ENCODE peak calls at places on chromosomes 6 and 20, in six cellular contexts. One of them, this sample, is unnamed.
A peak's percentile ranks its signal among the peaks of the same experiment; 100 is the strongest.

GRCh38 chr6:41767112-41767946 is 12.4 kb downstream of the FRS3 start:
- DNase-seq in right cardiac atrium: peak; percentile 74
- DNase-seq in A673: no peak
- DNase-seq in adrenal gland: peak; percentile 87
- DNase-seq in naive thymus-derived CD4-positive, alpha-beta T cell: no peak
- DNase-seq in cardiac muscle cell: peak; percentile 36
- DNase-seq in this sample: no peak

GRCh38 chr6:7311920-7312615 is 931 bp downstream of the SSR1 start:
- DNase-seq in right cardiac atrium: no peak
- DNase-seq in A673: peak; percentile 52
- DNase-seq in adrenal gland: no peak
- DNase-seq in naive thymus-derived CD4-positive, alpha-beta T cell: no peak
- DNase-seq in cardiac muscle cell: peak; percentile 2
- DNase-seq in this sample: no peak

GRCh38 chr6:140225587-140226438 is 851.4 kb upstream of the CITED2 start:
- DNase-seq in right cardiac atrium: no peak
- DNase-seq in A673: peak; percentile 13
- DNase-seq in adrenal gland: no peak
- DNase-seq in naive thymus-derived CD4-positive, alpha-beta T cell: no peak
- DNase-seq in cardiac muscle cell: no peak
- DNase-seq in this sample: no peak

GRCh38 chr6:79455446-79455845 is 81.8 kb downstream of the LCA5 start:
- DNase-seq in right cardiac atrium: no peak
- DNase-seq in A673: no peak
- DNase-seq in adrenal gland: no peak
- DNase-seq in naive thymus-derived CD4-positive, alpha-beta T cell: no peak
- DNase-seq in cardiac muscle cell: no peak
- DNase-seq in this sample: no peak

GRCh38 chr6:134495893-134496253 is 178.0 kb upstream of the SGK1 start:
- DNase-seq in right cardiac atrium: no peak
- DNase-seq in A673: no peak
- DNase-seq in adrenal gland: no peak
- DNase-seq in naive thymus-derived CD4-positive, alpha-beta T cell: no peak
- DNase-seq in cardiac muscle cell: no peak
- DNase-seq in this sample: no peak

GRCh38 chr6:44918893-44919292 is 409.2 kb upstream of the RUNX2 start:
- DNase-seq in right cardiac atrium: no peak
- DNase-seq in A673: peak; percentile 12
- DNase-seq in adrenal gland: no peak
- DNase-seq in naive thymus-derived CD4-positive, alpha-beta T cell: no peak
- DNase-seq in cardiac muscle cell: no peak
- DNase-seq in this sample: no peak

GRCh38 chr6:145814035-145814500 is 527 bp downstream of the FBXO30 start:
- DNase-seq in right cardiac atrium: peak; percentile 80
- DNase-seq in A673: peak; percentile 76
- DNase-seq in adrenal gland: peak; percentile 31
- DNase-seq in naive thymus-derived CD4-positive, alpha-beta T cell: no peak
- DNase-seq in cardiac muscle cell: peak; percentile 60
- DNase-seq in this sample: peak; percentile 9

GRCh38 chr20:1856419-1856818 is 38.8 kb upstream of the SIRPA start:
- DNase-seq in right cardiac atrium: no peak
- DNase-seq in A673: no peak
- DNase-seq in adrenal gland: no peak
- DNase-seq in naive thymus-derived CD4-positive, alpha-beta T cell: no peak
- DNase-seq in cardiac muscle cell: no peak
- DNase-seq in this sample: no peak

GRCh38 chr20:9884666-9885065 is 45.8 kb upstream of the PAK5 start:
- DNase-seq in right cardiac atrium: no peak
- DNase-seq in A673: peak; percentile 2
- DNase-seq in adrenal gland: no peak
- DNase-seq in naive thymus-derived CD4-positive, alpha-beta T cell: no peak
- DNase-seq in cardiac muscle cell: peak; percentile 2
- DNase-seq in this sample: no peak

GRCh38 chr6:157645201-157645795 is 177.7 kb upstream of the SNX9 start:
- DNase-seq in right cardiac atrium: peak; percentile 41
- DNase-seq in A673: no peak
- DNase-seq in adrenal gland: no peak
- DNase-seq in naive thymus-derived CD4-positive, alpha-beta T cell: no peak
- DNase-seq in cardiac muscle cell: no peak
- DNase-seq in this sample: no peak

GRCh38 chr20:9287826-9288225 is 218.9 kb downstream of the PLCB4 start:
- DNase-seq in right cardiac atrium: no peak
- DNase-seq in A673: no peak
- DNase-seq in adrenal gland: no peak
- DNase-seq in naive thymus-derived CD4-positive, alpha-beta T cell: no peak
- DNase-seq in cardiac muscle cell: no peak
- DNase-seq in this sample: no peak

GRCh38 chr6:168149015-168149414 is 70.0 kb upstream of the FRMD1 start:
- DNase-seq in right cardiac atrium: no peak
- DNase-seq in A673: no peak
- DNase-seq in adrenal gland: no peak
- DNase-seq in naive thymus-derived CD4-positive, alpha-beta T cell: no peak
- DNase-seq in cardiac muscle cell: no peak
- DNase-seq in this sample: no peak

GRCh38 chr6:160203953-160204352 is 54.7 kb downstream of the SLC22A2 start:
- DNase-seq in right cardiac atrium: no peak
- DNase-seq in A673: no peak
- DNase-seq in adrenal gland: no peak
- DNase-seq in naive thymus-derived CD4-positive, alpha-beta T cell: no peak
- DNase-seq in cardiac muscle cell: no peak
- DNase-seq in this sample: no peak

GRCh38 chr6:34462561-34462971 is 3.3 kb upstream of the PACSIN1 start:
- DNase-seq in right cardiac atrium: peak; percentile 73
- DNase-seq in A673: peak; percentile 64
- DNase-seq in adrenal gland: peak; percentile 78
- DNase-seq in naive thymus-derived CD4-positive, alpha-beta T cell: no peak
- DNase-seq in cardiac muscle cell: peak; percentile 72
- DNase-seq in this sample: no peak

GRCh38 chr6:2733324-2733723 is 17.4 kb downstream of the MYLK4 start:
- DNase-seq in right cardiac atrium: peak; percentile 86
- DNase-seq in A673: no peak
- DNase-seq in adrenal gland: peak; percentile 80
- DNase-seq in naive thymus-derived CD4-positive, alpha-beta T cell: no peak
- DNase-seq in cardiac muscle cell: no peak
- DNase-seq in this sample: peak; percentile 9

GRCh38 chr6:122726649-122727048 is 52.9 kb upstream of the FABP7 start:
- DNase-seq in right cardiac atrium: no peak
- DNase-seq in A673: peak; percentile 50
- DNase-seq in adrenal gland: no peak
- DNase-seq in naive thymus-derived CD4-positive, alpha-beta T cell: no peak
- DNase-seq in cardiac muscle cell: peak; percentile 21
- DNase-seq in this sample: no peak

GRCh38 chr6:133973109-133973971 is 20.3 kb downstream of the TBPL1 start:
- DNase-seq in right cardiac atrium: no peak
- DNase-seq in A673: peak; percentile 65
- DNase-seq in adrenal gland: no peak
- DNase-seq in naive thymus-derived CD4-positive, alpha-beta T cell: no peak
- DNase-seq in cardiac muscle cell: peak; percentile 57
- DNase-seq in this sample: peak; percentile 46

GRCh38 chr6:161482517-161482903 is 208.6 kb upstream of the AGPAT4 start:
- DNase-seq in right cardiac atrium: no peak
- DNase-seq in A673: no peak
- DNase-seq in adrenal gland: no peak
- DNase-seq in naive thymus-derived CD4-positive, alpha-beta T cell: no peak
- DNase-seq in cardiac muscle cell: no peak
- DNase-seq in this sample: no peak

GRCh38 chr6:111793711-111794111 is 79.5 kb downstream of the FYN start:
- DNase-seq in right cardiac atrium: no peak
- DNase-seq in A673: no peak
- DNase-seq in adrenal gland: no peak
- DNase-seq in naive thymus-derived CD4-positive, alpha-beta T cell: no peak
- DNase-seq in cardiac muscle cell: no peak
- DNase-seq in this sample: peak; percentile 47

GRCh38 chr6:25263602-25264001 is 15.6 kb upstream of the CARMIL1 start:
- DNase-seq in right cardiac atrium: no peak
- DNase-seq in A673: peak; percentile 57
- DNase-seq in adrenal gland: no peak
- DNase-seq in naive thymus-derived CD4-positive, alpha-beta T cell: no peak
- DNase-seq in cardiac muscle cell: no peak
- DNase-seq in this sample: no peak

GRCh38 chr6:109008951-109009760 is 85.5 kb downstream of the SESN1 start:
- DNase-seq in right cardiac atrium: peak; percentile 99
- DNase-seq in A673: peak; percentile 92
- DNase-seq in adrenal gland: peak; percentile 91
- DNase-seq in naive thymus-derived CD4-positive, alpha-beta T cell: peak; percentile 91
- DNase-seq in cardiac muscle cell: peak; percentile 96
- DNase-seq in this sample: peak; percentile 90

GRCh38 chr6:141264101-141264500 is 868.6 kb upstream of the GJE1 start:
- DNase-seq in right cardiac atrium: no peak
- DNase-seq in A673: no peak
- DNase-seq in adrenal gland: no peak
- DNase-seq in naive thymus-derived CD4-positive, alpha-beta T cell: no peak
- DNase-seq in cardiac muscle cell: no peak
- DNase-seq in this sample: no peak

GRCh38 chr20:47610247-47610944 is 108.7 kb downstream of the NCOA3 start:
- DNase-seq in right cardiac atrium: peak; percentile 35
- DNase-seq in A673: peak; percentile 27
- DNase-seq in adrenal gland: peak; percentile 63
- DNase-seq in naive thymus-derived CD4-positive, alpha-beta T cell: peak; percentile 48
- DNase-seq in cardiac muscle cell: no peak
- DNase-seq in this sample: peak; percentile 57

GRCh38 chr6:158161566-158162254 is 6.4 kb downstream of the SERAC1 start:
- DNase-seq in right cardiac atrium: no peak
- DNase-seq in A673: no peak
- DNase-seq in adrenal gland: no peak
- DNase-seq in naive thymus-derived CD4-positive, alpha-beta T cell: no peak
- DNase-seq in cardiac muscle cell: no peak
- DNase-seq in this sample: no peak

GRCh38 chr6:112253842-112254816 is at the start of gene LAMA4:
- DNase-seq in right cardiac atrium: peak; percentile 86
- DNase-seq in A673: peak; percentile 51
- DNase-seq in adrenal gland: peak; percentile 22
- DNase-seq in naive thymus-derived CD4-positive, alpha-beta T cell: peak; percentile 28
- DNase-seq in cardiac muscle cell: peak; percentile 69
- DNase-seq in this sample: no peak

GRCh38 chr6:134936927-134937326 is 13.0 kb downstream of the ALDH8A1 start:
- DNase-seq in right cardiac atrium: no peak
- DNase-seq in A673: no peak
- DNase-seq in adrenal gland: no peak
- DNase-seq in naive thymus-derived CD4-positive, alpha-beta T cell: no peak
- DNase-seq in cardiac muscle cell: no peak
- DNase-seq in this sample: no peak

GRCh38 chr20:16363832-16364687 is 209.2 kb downstream of the KIF16B start:
- DNase-seq in right cardiac atrium: no peak
- DNase-seq in A673: no peak
- DNase-seq in adrenal gland: no peak
- DNase-seq in naive thymus-derived CD4-positive, alpha-beta T cell: no peak
- DNase-seq in cardiac muscle cell: no peak
- DNase-seq in this sample: no peak
- H3K4me1 ChIP-seq in right cardiac atrium: no peaks in the 10 kb centered on the region
- H3K4me1 ChIP-seq in A673: no peaks in the 10 kb centered on the region
- H3K4me1 ChIP-seq in adrenal gland: no peaks in the 10 kb centered on the region
- H3K4me1 ChIP-seq in naive thymus-derived CD4-positive, alpha-beta T cell: no peaks in the 10 kb centered on the region
- H3K4me1 ChIP-seq in cardiac muscle cell: peaks cover 7% of the 10 kb centered on the region
- H3K4me1 ChIP-seq in this sample: no peaks in the 10 kb centered on the region

GRCh38 chr6:165656581-165657324 is 6.3 kb downstream of the PDE10A start:
- DNase-seq in right cardiac atrium: no peak
- DNase-seq in A673: no peak
- DNase-seq in adrenal gland: no peak
- DNase-seq in naive thymus-derived CD4-positive, alpha-beta T cell: no peak
- DNase-seq in cardiac muscle cell: no peak
- DNase-seq in this sample: no peak
- H3K4me1 ChIP-seq in right cardiac atrium: no peaks in the 10 kb centered on the region
- H3K4me1 ChIP-seq in A673: no peaks in the 10 kb centered on the region
- H3K4me1 ChIP-seq in adrenal gland: peaks cover 15% of the 10 kb centered on the region
- H3K4me1 ChIP-seq in naive thymus-derived CD4-positive, alpha-beta T cell: no peaks in the 10 kb centered on the region
- H3K4me1 ChIP-seq in cardiac muscle cell: peaks cover 21% of the 10 kb centered on the region
- H3K4me1 ChIP-seq in this sample: no peaks in the 10 kb centered on the region

DNA sequence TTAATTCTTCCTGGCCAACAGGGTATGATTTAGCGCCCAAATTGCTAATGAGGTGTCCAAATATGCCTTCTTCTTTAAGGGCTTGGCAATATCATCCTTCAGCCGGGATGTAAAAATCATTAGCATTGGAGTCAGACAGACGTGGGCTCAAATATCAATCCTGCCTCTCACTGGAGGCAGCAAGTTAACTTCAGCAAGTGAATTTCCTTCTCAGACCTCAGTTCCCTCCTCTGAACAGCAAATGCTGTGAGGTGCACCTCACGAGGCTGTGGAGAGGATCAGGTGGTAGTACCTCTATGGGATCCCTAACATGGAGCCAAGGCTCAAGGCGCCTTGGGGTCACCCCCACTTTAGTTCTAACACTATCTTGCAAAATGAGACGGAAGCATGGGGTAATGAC is 27.5 kb downstream of the NEDD9 start:
- DNase-seq in right cardiac atrium: no peak
- DNase-seq in A673: no peak
- DNase-seq in adrenal gland: no peak
- DNase-seq in naive thymus-derived CD4-positive, alpha-beta T cell: no peak
- DNase-seq in cardiac muscle cell: no peak
- DNase-seq in this sample: no peak
- H3K4me1 ChIP-seq in right cardiac atrium: peaks cover 21% of the 10 kb centered on the region
- H3K4me1 ChIP-seq in A673: peaks cover 59% of the 10 kb centered on the region
- H3K4me1 ChIP-seq in adrenal gland: peaks cover 23% of the 10 kb centered on the region
- H3K4me1 ChIP-seq in naive thymus-derived CD4-positive, alpha-beta T cell: peaks cover 30% of the 10 kb centered on the region
- H3K4me1 ChIP-seq in cardiac muscle cell: peaks cover 20% of the 10 kb centered on the region
- H3K4me1 ChIP-seq in this sample: peaks cover 41% of the 10 kb centered on the region

GRCh38 chr6:1327630-1328029 is 15.7 kb downstream of the FOXQ1 start:
- DNase-seq in right cardiac atrium: no peak
- DNase-seq in A673: no peak
- DNase-seq in adrenal gland: no peak
- DNase-seq in naive thymus-derived CD4-positive, alpha-beta T cell: no peak
- DNase-seq in cardiac muscle cell: no peak
- DNase-seq in this sample: no peak

GRCh38 chr6:1325471-1326309 is 13.8 kb downstream of the FOXQ1 start:
- DNase-seq in right cardiac atrium: no peak
- DNase-seq in A673: peak; percentile 67
- DNase-seq in adrenal gland: no peak
- DNase-seq in naive thymus-derived CD4-positive, alpha-beta T cell: no peak
- DNase-seq in cardiac muscle cell: no peak
- DNase-seq in this sample: no peak

GRCh38 chr6:1326535-1327121 is 14.7 kb downstream of the FOXQ1 start:
- DNase-seq in right cardiac atrium: no peak
- DNase-seq in A673: no peak
- DNase-seq in adrenal gland: no peak
- DNase-seq in naive thymus-derived CD4-positive, alpha-beta T cell: no peak
- DNase-seq in cardiac muscle cell: no peak
- DNase-seq in this sample: no peak

GRCh38 chr6:1322725-1323219 is 10.9 kb downstream of the FOXQ1 start:
- DNase-seq in right cardiac atrium: no peak
- DNase-seq in A673: no peak
- DNase-seq in adrenal gland: no peak
- DNase-seq in naive thymus-derived CD4-positive, alpha-beta T cell: no peak
- DNase-seq in cardiac muscle cell: no peak
- DNase-seq in this sample: no peak

GRCh38 chr6:1324926-1325325 is 13.0 kb downstream of the FOXQ1 start:
- DNase-seq in right cardiac atrium: no peak
- DNase-seq in A673: no peak
- DNase-seq in adrenal gland: no peak
- DNase-seq in naive thymus-derived CD4-positive, alpha-beta T cell: no peak
- DNase-seq in cardiac muscle cell: no peak
- DNase-seq in this sample: no peak
- H3K4me1 ChIP-seq in right cardiac atrium: no peaks in the 10 kb centered on the region
- H3K4me1 ChIP-seq in A673: no peaks in the 10 kb centered on the region
- H3K4me1 ChIP-seq in adrenal gland: no peaks in the 10 kb centered on the region
- H3K4me1 ChIP-seq in naive thymus-derived CD4-positive, alpha-beta T cell: no peaks in the 10 kb centered on the region
- H3K4me1 ChIP-seq in cardiac muscle cell: no peaks in the 10 kb centered on the region
- H3K4me1 ChIP-seq in this sample: no peaks in the 10 kb centered on the region

GRCh38 chr6:130964289-130964688 is 98.8 kb downstream of the EPB41L2 start:
- DNase-seq in right cardiac atrium: no peak
- DNase-seq in A673: no peak
- DNase-seq in adrenal gland: no peak
- DNase-seq in naive thymus-derived CD4-positive, alpha-beta T cell: no peak
- DNase-seq in cardiac muscle cell: no peak
- DNase-seq in this sample: no peak
- H3K4me1 ChIP-seq in right cardiac atrium: peaks cover 9% of the 10 kb centered on the region
- H3K4me1 ChIP-seq in A673: peaks cover 60% of the 10 kb centered on the region
- H3K4me1 ChIP-seq in adrenal gland: peaks cover 48% of the 10 kb centered on the region
- H3K4me1 ChIP-seq in naive thymus-derived CD4-positive, alpha-beta T cell: no peaks in the 10 kb centered on the region
- H3K4me1 ChIP-seq in cardiac muscle cell: peaks cover 15% of the 10 kb centered on the region
- H3K4me1 ChIP-seq in this sample: no peaks in the 10 kb centered on the region

This sample was measured in CD4-positive, alpha-beta memory T cell.